ENCODE peak calls at places on chromosomes 3 and 15, in seven cellular contexts. Y is HepG2, W is H1, F is GM12878, G is HCT116, R is SK-N-SH, P is K562. D is an unnamed sample.

GRCh38 chr3:185365281-185366211 is 2.6 kb downstream of the MAP3K13 start:
- DNase-seq in Y (no peak), W (no peak), F (no peak), G (no peak), R (no peak), P (no peak), D (no peak)

GRCh38 chr3:95899494-95899893 is 914.9 kb upstream of the EPHA6 start:
- DNase-seq in Y (no peak), W (no peak), F (no peak), G (no peak), R (no peak), P (no peak), D (no peak)

GRCh38 chr3:129569856-129570255 is 26.9 kb downstream of the H1-8 start:
- DNase-seq in Y (no peak), W (no peak), F (no peak), G (no peak), R (no peak), P (no peak), D (no peak)

GRCh38 chr3:111881480-111881879 is 22.4 kb downstream of the PHLDB2 start:
- DNase-seq in Y (no peak), W (no peak), F (no peak), G (no peak), R (no peak), P (no peak), D (no peak)

GRCh38 chr3:16216373-16216935 is 42.0 kb downstream of the GALNT15 start:
- DNase-seq in Y (no peak), W (no peak), F (no peak), G (no peak), R (peak), P (no peak), D (no peak)

GRCh38 chr3:7517979-7518378 is 657.1 kb downstream of the GRM7 start:
- DNase-seq in Y (no peak), W (no peak), F (no peak), G (no peak), R (no peak), P (no peak), D (no peak)

GRCh38 chr3:10223676-10224639 is 24.3 kb upstream of the TATDN2 start:
- DNase-seq in Y (peak), W (no peak), F (peak), G (no peak), R (no peak), P (no peak), D (no peak)

GRCh38 chr3:109188726-109189125 is 52.2 kb downstream of the C3orf85 start:
- DNase-seq in Y (no peak), W (no peak), F (no peak), G (no peak), R (peak), P (no peak), D (no peak)

GRCh38 chr3:162295323-162295983 is 798.8 kb downstream of the OTOL1 start:
- DNase-seq in Y (no peak), W (no peak), F (no peak), G (peak), R (no peak), P (no peak), D (no peak)

GRCh38 chr3:122927726-122928125 is 99.8 kb downstream of the SEMA5B start:
- DNase-seq in Y (no peak), W (no peak), F (no peak), G (no peak), R (no peak), P (no peak), D (no peak)

GRCh38 chr3:129950318-129951046 is 24.0 kb upstream of the TRH start:
- DNase-seq in Y (no peak), W (no peak), F (no peak), G (no peak), R (no peak), P (no peak), D (no peak)

GRCh38 chr15:51649659-51650521 is 27.3 kb upstream of the DMXL2 start:
- DNase-seq in Y (peak), W (no peak), F (peak), G (peak), R (peak), P (peak), D (peak)

GRCh38 chr3:175940881-175941280 is 1081.7 kb downstream of the NAALADL2 start:
- DNase-seq in Y (peak), W (peak), F (no peak), G (no peak), R (no peak), P (no peak), D (peak)

GRCh38 chr15:98953000-98953776 is 54.4 kb downstream of the PGPEP1L start:
- DNase-seq in Y (no peak), W (no peak), F (peak), G (no peak), R (no peak), P (no peak), D (no peak)

GRCh38 chr15:25572201-25572600 is 133.4 kb upstream of the UBE3A start:
- DNase-seq in Y (no peak), W (no peak), F (no peak), G (no peak), R (no peak), P (no peak), D (no peak)

GRCh38 chr3:122668930-122669730 is 11.5 kb upstream of the PARP14 start:
- DNase-seq in Y (peak), W (no peak), F (no peak), G (peak), R (no peak), P (peak), D (no peak)

GRCh38 chr3:108970561-108970960 is 16.9 kb upstream of the GUCA1C start:
- DNase-seq in Y (no peak), W (no peak), F (no peak), G (no peak), R (no peak), P (no peak), D (peak)

GRCh38 chr15:51780636-51781035 is 29.2 kb downstream of the TMOD2 start:
- DNase-seq in Y (no peak), W (no peak), F (no peak), G (no peak), R (no peak), P (no peak), D (no peak)

GRCh38 chr3:162492446-162493081 is 996.0 kb downstream of the OTOL1 start:
- DNase-seq in Y (no peak), W (no peak), F (no peak), G (no peak), R (no peak), P (no peak), D (no peak)

GRCh38 chr3:14561051-14561634 is 21.0 kb upstream of the GRIP2 start:
- DNase-seq in Y (no peak), W (no peak), F (no peak), G (no peak), R (no peak), P (no peak), D (no peak)

DNA sequence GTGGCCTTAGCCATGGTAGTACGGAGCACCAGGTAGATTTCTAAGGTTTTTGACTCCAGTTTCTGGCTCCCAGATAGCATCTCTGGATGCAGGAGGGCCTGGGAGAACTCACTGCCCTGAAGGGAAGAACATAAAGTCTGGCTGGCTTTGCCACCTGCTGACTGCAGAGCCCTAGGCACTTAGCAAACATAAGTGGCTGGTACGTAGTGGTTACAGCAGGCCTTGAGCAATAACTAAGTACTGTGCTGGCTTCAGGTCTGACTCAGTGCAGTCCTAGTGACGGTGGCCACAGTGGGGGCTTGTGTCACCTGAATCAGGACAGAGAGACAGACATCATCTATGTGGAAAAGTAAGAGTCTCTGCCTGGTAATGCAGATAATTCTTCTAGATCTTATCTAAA is 871.1 kb downstream of the PDCD6IP start:
- DNase-seq in Y (no peak), W (no peak), F (no peak), G (no peak), R (no peak), P (no peak), D (no peak)
- TF ChIP-seq YY1 in Y (no peak), W (no peak), F (no peak), G (no peak), R (no peak), P (no peak), D (no peak)

GRCh38 chr3:57012847-57013246 is 47.6 kb upstream of the SPATA12 start:
- DNase-seq in Y (no peak), W (no peak), F (no peak), G (no peak), R (no peak), P (no peak), D (no peak)
- TF ChIP-seq YY1 in Y (no peak), W (no peak), F (no peak), G (no peak), R (no peak), P (no peak), D (no peak)

GRCh38 chr3:150469931-150470740 is 62.0 kb downstream of the TSC22D2 start:
- DNase-seq in Y (no peak), W (no peak), F (no peak), G (peak), R (no peak), P (no peak), D (no peak)
- TF ChIP-seq YY1 in Y (no peak), W (no peak), F (no peak), G (no peak), R (no peak), P (no peak), D (no peak)

GRCh38 chr3:144771401-144771870 is 799.8 kb downstream of the DIPK2A start:
- DNase-seq in Y (no peak), W (no peak), F (no peak), G (no peak), R (no peak), P (no peak), D (no peak)

GRCh38 chr3:144773344-144773743 is 801.7 kb downstream of the DIPK2A start:
- DNase-seq in Y (no peak), W (no peak), F (no peak), G (no peak), R (no peak), P (no peak), D (no peak)

GRCh38 chr3:144770813-144771400 is 799.3 kb downstream of the DIPK2A start:
- DNase-seq in Y (peak), W (no peak), F (no peak), G (peak), R (no peak), P (no peak), D (no peak)

GRCh38 chr3:144772372-144772771 is 800.7 kb downstream of the DIPK2A start:
- DNase-seq in Y (no peak), W (no peak), F (no peak), G (no peak), R (no peak), P (no peak), D (no peak)

GRCh38 chr3:144770291-144770690 is 798.7 kb downstream of the DIPK2A start:
- DNase-seq in Y (no peak), W (no peak), F (no peak), G (no peak), R (no peak), P (no peak), D (no peak)
- TF ChIP-seq YY1 in Y (no peak), W (no peak), F (no peak), G (no peak), R (no peak), P (no peak), D (no peak)

GRCh38 chr15:70427120-70427519 is 329.4 kb upstream of the TLE3 start:
- DNase-seq in Y (no peak), W (no peak), F (no peak), G (no peak), R (no peak), P (no peak), D (no peak)
- TF ChIP-seq YY1 in Y (no peak), W (no peak), F (no peak), G (no peak), R (no peak), P (no peak), D (no peak)

GRCh38 chr3:171383206-171384018 is 76.8 kb downstream of the TNIK start:
- DNase-seq in Y (no peak), W (no peak), F (no peak), G (no peak), R (no peak), P (no peak), D (no peak)

GRCh38 chr3:171388537-171388936 is 71.7 kb downstream of the TNIK start:
- DNase-seq in Y (no peak), W (no peak), F (no peak), G (no peak), R (no peak), P (no peak), D (no peak)

GRCh38 chr3:171384101-171384891 is 75.9 kb downstream of the TNIK start:
- DNase-seq in Y (no peak), W (no peak), F (no peak), G (no peak), R (no peak), P (no peak), D (peak)

GRCh38 chr3:171387047-171387446 is 73.2 kb downstream of the TNIK start:
- DNase-seq in Y (no peak), W (no peak), F (no peak), G (no peak), R (no peak), P (no peak), D (no peak)

GRCh38 chr3:171385086-171385485 is 75.1 kb downstream of the TNIK start:
- DNase-seq in Y (no peak), W (no peak), F (no peak), G (no peak), R (no peak), P (no peak), D (no peak)
- TF ChIP-seq YY1 in Y (no peak), W (no peak), F (no peak), G (no peak), R (no peak), P (no peak), D (no peak)

GRCh38 chr15:58517252-58517681 is 85.5 kb downstream of the LIPC start:
- DNase-seq in Y (no peak), W (no peak), F (peak), G (peak), R (no peak), P (no peak), D (no peak)
- TF ChIP-seq YY1 in Y (no peak), W (no peak), F (no peak), G (no peak), R (no peak), P (no peak), D (no peak)

GRCh38 chr3:42376397-42376798 is 34.0 kb downstream of the LYZL4 start:
- DNase-seq in Y (no peak), W (no peak), F (no peak), G (peak), R (no peak), P (no peak), D (no peak)
- TF ChIP-seq YY1 in Y (no peak), W (no peak), F (no peak), G (no peak), R (no peak), P (no peak), D (no peak)

GRCh38 chr3:128495435-128495970 is 2.5 kb upstream of the GATA2 start:
- DNase-seq in Y (no peak), W (peak), F (no peak), G (no peak), R (peak), P (no peak), D (no peak)

GRCh38 chr3:128497305-128498126 is 4.5 kb upstream of the GATA2 start:
- DNase-seq in Y (no peak), W (peak), F (no peak), G (no peak), R (peak), P (peak), D (no peak)

GRCh38 chr3:128498127-128498626 is 5.2 kb upstream of the GATA2 start:
- DNase-seq in Y (no peak), W (no peak), F (no peak), G (no peak), R (no peak), P (no peak), D (no peak)

GRCh38 chr3:128496019-128496601 is 3.1 kb upstream of the GATA2 start:
- DNase-seq in Y (no peak), W (peak), F (no peak), G (no peak), R (no peak), P (no peak), D (no peak)

DNA sequence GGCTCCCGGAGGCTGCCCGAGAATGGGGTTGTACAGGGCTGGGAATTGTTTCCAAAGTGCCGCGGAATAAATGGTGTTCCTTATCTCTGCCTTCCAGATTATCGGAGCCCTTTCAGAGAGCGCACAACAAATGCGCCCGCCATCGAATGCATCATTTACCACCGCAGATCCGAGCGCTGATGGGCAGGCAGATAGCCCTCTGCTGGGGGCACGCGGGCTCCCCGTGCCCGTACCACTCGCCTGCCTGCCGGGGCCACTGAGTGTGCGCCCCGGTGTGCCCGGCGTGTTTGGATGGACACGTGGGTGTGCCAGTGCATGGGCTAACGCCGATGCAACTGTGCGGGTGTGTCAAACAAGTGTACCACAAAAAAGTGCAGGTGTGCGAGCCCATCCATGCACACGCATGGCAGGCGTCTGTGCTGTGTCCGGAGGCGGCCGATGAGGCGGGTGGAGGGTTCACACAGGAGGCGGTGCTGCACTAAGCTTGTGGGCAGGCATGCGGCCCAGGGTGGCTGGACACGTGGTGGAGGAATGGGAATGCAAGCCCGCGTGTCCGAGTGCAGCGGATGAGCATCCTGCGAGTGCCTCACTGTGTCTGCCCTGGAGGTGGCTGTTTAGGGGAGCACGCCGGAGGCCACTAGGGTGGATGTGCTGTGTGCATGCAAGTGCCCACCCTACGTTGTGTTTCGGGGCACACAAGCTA is 3.8 kb upstream of the GATA2 start:
- DNase-seq in Y (no peak), W (peak), F (no peak), G (no peak), R (peak), P (no peak), D (no peak)
- TF ChIP-seq YY1 in Y (no peak), W (no peak), F (no peak), G (no peak), R (no peak), P (no peak), D (no peak)

D was measured in NT2/D1.